ENCODE peak calls at places on chromosomes 4 and X, in nine cellular contexts. W is caudate nucleus; S is NCI-H2081; L is astrocyte of the spinal cord; E is naive thymus-derived CD4-positive, alpha-beta T cell; N is EH; K is T-helper 2 cell; G is HCEC 1CT; Z is stimulated activated CD4-positive, alpha-beta T cell treated with anti-CD3 and anti-CD28 coated beads, Interleukin-2, amount 100 ng/mL, for 48 hours. C is an unnamed sample.

GRCh38 chrX:30620125-30620524 is 33.1 kb upstream of the GK start:
- DNase-seq in W (no peak), S (no peak), L (no peak), E (no peak), N (no peak), K (no peak), G (no peak), Z (no peak), C (no peak)

GRCh38 chrX:7787714-7788113 is 55.3 kb upstream of the VCX start:
- DNase-seq in W (no peak), S (no peak), L (no peak), E (no peak), N (no peak), K (no peak), G (no peak), Z (no peak), C (no peak)

GRCh38 chr4:4666693-4667642 is 125.1 kb upstream of the STX18 start:
- DNase-seq in W (no peak), S (no peak), L (no peak), E (no peak), N (peak; percentile 86), K (no peak), G (no peak), Z (no peak), C (no peak)

GRCh38 chrX:68878977-68879376 is 50.2 kb downstream of the EFNB1 start:
- DNase-seq in W (no peak), S (no peak), L (no peak), E (no peak), N (no peak), K (no peak), G (no peak), Z (no peak), C (no peak)

GRCh38 chr4:23888421-23889319 is 1.2 kb downstream of the PPARGC1A start:
- DNase-seq in W (no peak), S (no peak), L (peak; percentile 50), E (no peak), N (peak; percentile 61), K (no peak), G (peak; percentile 21), Z (no peak), C (no peak)

GRCh38 chr4:118939169-118939779 is 50.6 kb downstream of the SYNPO2 start:
- DNase-seq in W (no peak), S (no peak), L (no peak), E (no peak), N (no peak), K (no peak), G (no peak), Z (no peak), C (no peak)

GRCh38 chrX:40068048-40068447 is 29.7 kb downstream of the BCOR start:
- DNase-seq in W (no peak), S (no peak), L (no peak), E (no peak), N (peak; percentile 31), K (no peak), G (no peak), Z (no peak), C (peak; percentile 61)

GRCh38 chr4:186580669-186581068 is 25.3 kb upstream of the MTNR1A start:
- DNase-seq in W (no peak), S (no peak), L (no peak), E (no peak), N (peak; percentile 24), K (no peak), G (no peak), Z (no peak), C (no peak)

GRCh38 chrX:129701624-129702069 is 37.1 kb upstream of the XPNPEP2 start:
- DNase-seq in W (no peak), S (no peak), L (peak; percentile 66), E (no peak), N (no peak), K (no peak), G (no peak), Z (no peak), C (no peak)

GRCh38 chrX:29940750-29941149 is 274.6 kb upstream of the MAGEB2 start:
- DNase-seq in W (no peak), S (no peak), L (no peak), E (no peak), N (no peak), K (no peak), G (no peak), Z (no peak), C (no peak)

GRCh38 chr4:86818211-86818610 is 31.0 kb downstream of the SLC10A6 start:
- DNase-seq in W (no peak), S (no peak), L (peak; percentile 49), E (no peak), N (peak; percentile 91), K (no peak), G (no peak), Z (no peak), C (no peak)

GRCh38 chr4:124943145-124943889 is 230.8 kb upstream of the ANKRD50 start:
- DNase-seq in W (no peak), S (no peak), L (peak; percentile 64), E (no peak), N (peak; percentile 82), K (no peak), G (peak; percentile 51), Z (no peak), C (no peak)

GRCh38 chrX:35244796-35245508 is 302.4 kb downstream of the FAM47B start:
- DNase-seq in W (no peak), S (no peak), L (no peak), E (no peak), N (no peak), K (no peak), G (no peak), Z (no peak), C (no peak)

GRCh38 chrX:32116047-32116446 is 1044.2 kb upstream of the FTHL17 start:
- DNase-seq in W (no peak), S (no peak), L (no peak), E (no peak), N (no peak), K (no peak), G (no peak), Z (no peak), C (no peak)

GRCh38 chr4:55733874-55734437 is 85.6 kb upstream of the EXOC1L start:
- DNase-seq in W (no peak), S (no peak), L (peak; percentile 36), E (no peak), N (peak; percentile 26), K (no peak), G (peak; percentile 43), Z (no peak), C (no peak)

GRCh38 chr4:169640261-169640880 is 20.0 kb downstream of the CLCN3 start:
- DNase-seq in W (no peak), S (no peak), L (peak; percentile 61), E (no peak), N (peak; percentile 84), K (no peak), G (peak; percentile 82), Z (no peak), C (no peak)

GRCh38 chr4:7392438-7393374 is 42.0 kb downstream of the PSAPL1 start:
- DNase-seq in W (no peak), S (no peak), L (peak; percentile 21), E (peak; percentile 12), N (peak; percentile 62), K (no peak), G (no peak), Z (no peak), C (no peak)

GRCh38 chrX:390459-390858 is 3.8 kb upstream of the PPP2R3B start:
- DNase-seq in W (no peak), S (no peak), L (no peak), E (no peak), N (no peak), K (no peak), G (no peak), Z (no peak), C (no peak)

GRCh38 chr4:53899544-53900274 is 164.7 kb downstream of the CHIC2 start:
- DNase-seq in W (no peak), S (no peak), L (peak; percentile 67), E (no peak), N (peak; percentile 81), K (no peak), G (peak; percentile 46), Z (no peak), C (no peak)

GRCh38 chr4:54961357-54961975 is 163.9 kb downstream of the KDR start:
- DNase-seq in W (no peak), S (peak; percentile 33), L (peak; percentile 55), E (no peak), N (peak; percentile 61), K (no peak), G (peak; percentile 24), Z (no peak), C (no peak)

GRCh38 chrX:19595036-19595435 is 79.7 kb upstream of the MAP3K15 start:
- DNase-seq in W (no peak), S (no peak), L (no peak), E (no peak), N (no peak), K (no peak), G (no peak), Z (no peak), C (no peak)

GRCh38 chr4:173252024-173252935 is 81.9 kb downstream of the HMGB2 start:
- DNase-seq in W (no peak), S (peak; percentile 25), L (peak; percentile 100), E (no peak), N (peak; percentile 98), K (no peak), G (peak; percentile 96), Z (no peak), C (no peak)

GRCh38 chr4:162457071-162457865 is 293.5 kb upstream of the FSTL5 start:
- DNase-seq in W (no peak), S (no peak), L (no peak), E (no peak), N (no peak), K (no peak), G (no peak), Z (no peak), C (no peak)

GRCh38 chr4:24321637-24322036 is 262.7 kb downstream of the DHX15 start:
- DNase-seq in W (no peak), S (no peak), L (no peak), E (no peak), N (no peak), K (no peak), G (no peak), Z (no peak), C (no peak)

GRCh38 chr4:184409911-184410692 is 64.2 kb downstream of the IRF2 start:
- DNase-seq in W (no peak), S (no peak), L (no peak), E (peak; percentile 29), N (no peak), K (peak; percentile 13), G (no peak), Z (no peak), C (no peak)

GRCh38 chr4:133524369-133524768 is 375.3 kb downstream of the PCDH10 start:
- DNase-seq in W (no peak), S (no peak), L (no peak), E (no peak), N (peak; percentile 9), K (no peak), G (no peak), Z (no peak), C (no peak)

GRCh38 chr4:119016636-119017035 is 119.0 kb upstream of the MYOZ2 start:
- DNase-seq in W (no peak), S (no peak), L (peak; percentile 61), E (no peak), N (peak; percentile 99), K (no peak), G (peak; percentile 81), Z (no peak), C (no peak)

GRCh38 chrX:139559383-139560042 is 29.0 kb downstream of the F9 start:
- DNase-seq in W (no peak), S (no peak), L (peak; percentile 65), E (no peak), N (peak; percentile 29), K (no peak), G (peak; percentile 50), Z (peak; percentile 1), C (no peak)

GRCh38 chrX:129876734-129877395 is 29.1 kb upstream of the UTP14A start:
- DNase-seq in W (no peak), S (no peak), L (peak; percentile 71), E (no peak), N (peak; percentile 76), K (no peak), G (peak; percentile 31), Z (no peak), C (no peak)

GRCh38 chrX:68912113-68912980 is 83.5 kb downstream of the EFNB1 start:
- DNase-seq in W (no peak), S (no peak), L (peak; percentile 51), E (no peak), N (no peak), K (no peak), G (no peak), Z (no peak), C (no peak)

GRCh38 chrX:151984891-151985290 is 10.4 kb upstream of the GABRE start:
- DNase-seq in W (no peak), S (no peak), L (no peak), E (no peak), N (no peak), K (no peak), G (no peak), Z (no peak), C (no peak)